ENCODE peak calls at places on chromosomes 3 and 15, in six cellular contexts. One of them, this sample, is unnamed.

GRCh38 chr15:94324835-94325767 is 93.7 kb downstream of the MCTP2 start:
- DNase-seq in endothelial cell of umbilical vein: no peak
- DNase-seq in AG08396: no peak
- DNase-seq in germinal center: no peak
- DNase-seq in HFF-Myc: no peak
- DNase-seq in NCI-H1694 treated with DMSO at 0.1 percent for 48 hours: no peak
- DNase-seq in this sample: no peak

GRCh38 chr3:16478516-16478915 is 35.0 kb downstream of the RFTN1 start:
- DNase-seq in endothelial cell of umbilical vein: peak; percentile 19
- DNase-seq in AG08396: no peak
- DNase-seq in germinal center: no peak
- DNase-seq in HFF-Myc: no peak
- DNase-seq in NCI-H1694 treated with DMSO at 0.1 percent for 48 hours: no peak
- DNase-seq in this sample: peak; percentile 91

GRCh38 chr3:9809615-9810356 is at the start of gene TTLL3:
- DNase-seq in endothelial cell of umbilical vein: peak; percentile 53
- DNase-seq in AG08396: peak; percentile 90
- DNase-seq in germinal center: peak; percentile 61
- DNase-seq in HFF-Myc: no peak
- DNase-seq in NCI-H1694 treated with DMSO at 0.1 percent for 48 hours: no peak
- DNase-seq in this sample: peak; percentile 36

GRCh38 chr3:57464801-57465200 is 79.3 kb downstream of the DNAH12 start:
- DNase-seq in endothelial cell of umbilical vein: peak; percentile 26
- DNase-seq in AG08396: no peak
- DNase-seq in germinal center: no peak
- DNase-seq in HFF-Myc: no peak
- DNase-seq in NCI-H1694 treated with DMSO at 0.1 percent for 48 hours: no peak
- DNase-seq in this sample: no peak

GRCh38 chr15:36362508-36362907 is 216.9 kb upstream of the CDIN1 start:
- DNase-seq in endothelial cell of umbilical vein: no peak
- DNase-seq in AG08396: no peak
- DNase-seq in germinal center: no peak
- DNase-seq in HFF-Myc: no peak
- DNase-seq in NCI-H1694 treated with DMSO at 0.1 percent for 48 hours: no peak
- DNase-seq in this sample: peak; percentile 24

GRCh38 chr15:96893159-96893906 is 562.8 kb downstream of the NR2F2 start:
- DNase-seq in endothelial cell of umbilical vein: peak; percentile 80
- DNase-seq in AG08396: peak; percentile 21
- DNase-seq in germinal center: no peak
- DNase-seq in HFF-Myc: no peak
- DNase-seq in NCI-H1694 treated with DMSO at 0.1 percent for 48 hours: no peak
- DNase-seq in this sample: no peak

GRCh38 chr3:187987919-187988318 is 166.0 kb upstream of the LPP start:
- DNase-seq in endothelial cell of umbilical vein: no peak
- DNase-seq in AG08396: no peak
- DNase-seq in germinal center: no peak
- DNase-seq in HFF-Myc: no peak
- DNase-seq in NCI-H1694 treated with DMSO at 0.1 percent for 48 hours: no peak
- DNase-seq in this sample: no peak

GRCh38 chr3:197183582-197183981 is 114.8 kb downstream of the DLG1 start:
- DNase-seq in endothelial cell of umbilical vein: no peak
- DNase-seq in AG08396: no peak
- DNase-seq in germinal center: peak; percentile 3
- DNase-seq in HFF-Myc: no peak
- DNase-seq in NCI-H1694 treated with DMSO at 0.1 percent for 48 hours: peak; percentile 37
- DNase-seq in this sample: no peak

GRCh38 chr3:127833281-127834032 is 11.1 kb upstream of the MGLL start:
- DNase-seq in endothelial cell of umbilical vein: no peak
- DNase-seq in AG08396: no peak
- DNase-seq in germinal center: no peak
- DNase-seq in HFF-Myc: no peak
- DNase-seq in NCI-H1694 treated with DMSO at 0.1 percent for 48 hours: no peak
- DNase-seq in this sample: no peak

GRCh38 chr15:60573936-60574335 is 95.0 kb upstream of the ICE2 start:
- DNase-seq in endothelial cell of umbilical vein: no peak
- DNase-seq in AG08396: no peak
- DNase-seq in germinal center: no peak
- DNase-seq in HFF-Myc: no peak
- DNase-seq in NCI-H1694 treated with DMSO at 0.1 percent for 48 hours: no peak
- DNase-seq in this sample: no peak

GRCh38 chr15:75551076-75551475 is 28.0 kb downstream of the PTPN9 start:
- DNase-seq in endothelial cell of umbilical vein: no peak
- DNase-seq in AG08396: no peak
- DNase-seq in germinal center: no peak
- DNase-seq in HFF-Myc: no peak
- DNase-seq in NCI-H1694 treated with DMSO at 0.1 percent for 48 hours: no peak
- DNase-seq in this sample: no peak

GRCh38 chr3:160633361-160634083 is 43.4 kb upstream of the ARL14 start:
- DNase-seq in endothelial cell of umbilical vein: no peak
- DNase-seq in AG08396: no peak
- DNase-seq in germinal center: no peak
- DNase-seq in HFF-Myc: no peak
- DNase-seq in NCI-H1694 treated with DMSO at 0.1 percent for 48 hours: no peak
- DNase-seq in this sample: no peak

GRCh38 chr3:45590256-45590655 is 4.3 kb upstream of the LIMD1 start:
- DNase-seq in endothelial cell of umbilical vein: no peak
- DNase-seq in AG08396: no peak
- DNase-seq in germinal center: no peak
- DNase-seq in HFF-Myc: no peak
- DNase-seq in NCI-H1694 treated with DMSO at 0.1 percent for 48 hours: no peak
- DNase-seq in this sample: no peak

GRCh38 chr3:114796796-114797195 is 350.3 kb downstream of the ZBTB20 start:
- DNase-seq in endothelial cell of umbilical vein: no peak
- DNase-seq in AG08396: no peak
- DNase-seq in germinal center: no peak
- DNase-seq in HFF-Myc: no peak
- DNase-seq in NCI-H1694 treated with DMSO at 0.1 percent for 48 hours: no peak
- DNase-seq in this sample: no peak

GRCh38 chr3:72338082-72338941 is 509.9 kb downstream of the SHQ1 start:
- DNase-seq in endothelial cell of umbilical vein: peak; percentile 16
- DNase-seq in AG08396: peak; percentile 31
- DNase-seq in germinal center: no peak
- DNase-seq in HFF-Myc: no peak
- DNase-seq in NCI-H1694 treated with DMSO at 0.1 percent for 48 hours: no peak
- DNase-seq in this sample: peak; percentile 55